ENCODE peak calls at places on chromosomes 1 and 21, in ten cellular contexts. V is prostate gland, S is SK-N-SH, K is breast epithelium, D is suprapubic skin, Q is transverse colon, L is stomach, Y is H1, X is Panc1, M is GM23338. J is an unnamed sample.

GRCh38 chr21:45578811-45579381 is 36.7 kb upstream of the SLC19A1 start:
- DNase-seq in V (no peak), S (no peak), K (no peak), D (peak), Q (peak), L (peak), Y (peak), X (no peak), M (no peak), J (no peak)

GRCh38 chr1:238161955-238162354 is 271.2 kb upstream of the ZP4 start:
- DNase-seq in V (no peak), S (no peak), K (no peak), D (no peak), Q (no peak), L (no peak), Y (no peak), X (no peak), M (no peak), J (no peak)

GRCh38 chr1:183236158-183236725 is 50.2 kb downstream of the LAMC2 start:
- DNase-seq in V (no peak), S (no peak), K (no peak), D (no peak), Q (no peak), L (no peak), Y (no peak), X (no peak), M (no peak), J (no peak)

GRCh38 chr21:34576043-34576466 is 38.9 kb downstream of the RCAN1 start:
- DNase-seq in V (peak), S (no peak), K (peak), D (no peak), Q (no peak), L (no peak), Y (no peak), X (no peak), M (no peak), J (no peak)

GRCh38 chr1:15094719-15095491 is 58.6 kb upstream of the TMEM51 start:
- DNase-seq in V (no peak), S (no peak), K (no peak), D (no peak), Q (no peak), L (no peak), Y (no peak), X (no peak), M (no peak), J (no peak)

GRCh38 chr1:47751188-47751587 is 246.0 kb downstream of the TRABD2B start:
- DNase-seq in V (no peak), S (no peak), K (no peak), D (no peak), Q (no peak), L (no peak), Y (no peak), X (no peak), M (no peak), J (no peak)

GRCh38 chr1:41742219-41742618 is 176.5 kb downstream of the HIVEP3 start:
- DNase-seq in V (no peak), S (no peak), K (no peak), D (no peak), Q (no peak), L (no peak), Y (no peak), X (no peak), M (no peak), J (no peak)

GRCh38 chr1:150150511-150151021 is 850 bp downstream of the PLEKHO1 start:
- DNase-seq in V (no peak), S (peak), K (no peak), D (peak), Q (peak), L (no peak), Y (peak), X (no peak), M (peak), J (no peak)

GRCh38 chr1:3072178-3072947 is 3.4 kb downstream of the PRDM16 start:
- DNase-seq in V (no peak), S (no peak), K (no peak), D (no peak), Q (no peak), L (peak), Y (peak), X (no peak), M (peak), J (no peak)

GRCh38 chr1:55375617-55376258 is 160.6 kb upstream of the USP24 start:
- DNase-seq in V (peak), S (peak), K (no peak), D (no peak), Q (peak), L (no peak), Y (peak), X (peak), M (peak), J (no peak)

GRCh38 chr1:85219853-85220610 is 19.2 kb upstream of the SYDE2 start:
- DNase-seq in V (no peak), S (no peak), K (no peak), D (no peak), Q (no peak), L (no peak), Y (no peak), X (no peak), M (no peak), J (no peak)

GRCh38 chr1:3731951-3732746 is 20.1 kb upstream of the CCDC27 start:
- DNase-seq in V (no peak), S (no peak), K (no peak), D (no peak), Q (no peak), L (no peak), Y (no peak), X (no peak), M (no peak), J (no peak)

GRCh38 chr1:223765036-223765718 is 52.8 kb downstream of the CAPN2 start:
- DNase-seq in V (no peak), S (no peak), K (no peak), D (no peak), Q (peak), L (no peak), Y (no peak), X (no peak), M (no peak), J (no peak)

GRCh38 chr1:20215716-20216115 is 29.4 kb upstream of the PLA2G2C start:
- DNase-seq in V (no peak), S (no peak), K (no peak), D (no peak), Q (no peak), L (no peak), Y (no peak), X (no peak), M (no peak), J (no peak)

GRCh38 chr1:171884475-171884874 is 43.2 kb downstream of the DNM3 start:
- DNase-seq in V (no peak), S (no peak), K (no peak), D (no peak), Q (no peak), L (no peak), Y (no peak), X (no peak), M (no peak), J (no peak)

GRCh38 chr1:181284978-181285377 is 196.5 kb downstream of the IER5 start:
- DNase-seq in V (no peak), S (no peak), K (no peak), D (no peak), Q (no peak), L (no peak), Y (no peak), X (no peak), M (no peak), J (no peak)

GRCh38 chr1:29498126-29499100 is 262.1 kb downstream of the PTPRU start:
- DNase-seq in V (no peak), S (no peak), K (no peak), D (peak), Q (no peak), L (peak), Y (peak), X (no peak), M (no peak), J (no peak)

GRCh38 chr1:221276911-221277310 is 397.7 kb downstream of the HLX start:
- DNase-seq in V (no peak), S (no peak), K (no peak), D (no peak), Q (no peak), L (no peak), Y (no peak), X (no peak), M (no peak), J (no peak)

GRCh38 chr1:212595787-212596714 is 12.5 kb upstream of the ATF3 start:
- DNase-seq in V (peak), S (no peak), K (peak), D (no peak), Q (peak), L (no peak), Y (no peak), X (peak), M (peak), J (no peak)

GRCh38 chr1:244289976-244290375 is 161.7 kb downstream of the ADSS2 start:
- DNase-seq in V (no peak), S (no peak), K (no peak), D (peak), Q (no peak), L (no peak), Y (no peak), X (no peak), M (no peak), J (no peak)

GRCh38 chr1:234840843-234841242 is 230.9 kb upstream of the IRF2BP2 start:
- DNase-seq in V (no peak), S (no peak), K (no peak), D (no peak), Q (no peak), L (no peak), Y (no peak), X (no peak), M (no peak), J (no peak)

GRCh38 chr1:31397360-31398095 is 15.5 kb upstream of the SERINC2 start:
- DNase-seq in V (no peak), S (no peak), K (no peak), D (no peak), Q (no peak), L (no peak), Y (no peak), X (no peak), M (no peak), J (no peak)

GRCh38 chr1:110309768-110310167 is 29.4 kb upstream of the RBM15 start:
- DNase-seq in V (no peak), S (no peak), K (no peak), D (no peak), Q (no peak), L (no peak), Y (no peak), X (no peak), M (no peak), J (no peak)

GRCh38 chr1:202135221-202135721 is 9.3 kb downstream of the ARL8A start:
- DNase-seq in V (peak), S (peak), K (peak), D (no peak), Q (peak), L (peak), Y (peak), X (peak), M (peak), J (no peak)

GRCh38 chr1:59180715-59181114 is 116.2 kb upstream of the FGGY start:
- DNase-seq in V (no peak), S (no peak), K (no peak), D (no peak), Q (no peak), L (no peak), Y (no peak), X (no peak), M (no peak), J (no peak)

GRCh38 chr1:28193701-28194161 is 17.2 kb upstream of the PTAFR start:
- DNase-seq in V (no peak), S (no peak), K (peak), D (no peak), Q (no peak), L (no peak), Y (peak), X (no peak), M (peak), J (no peak)

GRCh38 chr1:58839871-58840835 is 56.3 kb upstream of the JUN start:
- DNase-seq in V (no peak), S (no peak), K (no peak), D (no peak), Q (no peak), L (no peak), Y (no peak), X (no peak), M (no peak), J (no peak)

GRCh38 chr21:45550552-45551210 is 8.4 kb upstream of the SLC19A1 start:
- DNase-seq in V (no peak), S (no peak), K (no peak), D (peak), Q (peak), L (no peak), Y (no peak), X (no peak), M (no peak), J (no peak)

GRCh38 chr1:19028110-19028509 is 71.6 kb upstream of the IFFO2 start:
- DNase-seq in V (no peak), S (no peak), K (no peak), D (peak), Q (no peak), L (no peak), Y (no peak), X (no peak), M (peak), J (no peak)

GRCh38 chr1:209222826-209223225 is 360.7 kb upstream of the CAMK1G start:
- DNase-seq in V (no peak), S (peak), K (no peak), D (no peak), Q (no peak), L (no peak), Y (no peak), X (no peak), M (no peak), J (no peak)

GRCh38 chr1:6288674-6289073 is 27.8 kb upstream of the GPR153 start:
- DNase-seq in V (no peak), S (no peak), K (no peak), D (no peak), Q (no peak), L (no peak), Y (no peak), X (no peak), M (no peak), J (no peak)
- TF ChIP-seq POLR2AphosphoS5 in V (no peak), S (no peak), K (no peak), D (no peak), Q (no peak), L (no peak), Y (no peak), X (no peak), M (no peak), J (no peak)

DNA sequence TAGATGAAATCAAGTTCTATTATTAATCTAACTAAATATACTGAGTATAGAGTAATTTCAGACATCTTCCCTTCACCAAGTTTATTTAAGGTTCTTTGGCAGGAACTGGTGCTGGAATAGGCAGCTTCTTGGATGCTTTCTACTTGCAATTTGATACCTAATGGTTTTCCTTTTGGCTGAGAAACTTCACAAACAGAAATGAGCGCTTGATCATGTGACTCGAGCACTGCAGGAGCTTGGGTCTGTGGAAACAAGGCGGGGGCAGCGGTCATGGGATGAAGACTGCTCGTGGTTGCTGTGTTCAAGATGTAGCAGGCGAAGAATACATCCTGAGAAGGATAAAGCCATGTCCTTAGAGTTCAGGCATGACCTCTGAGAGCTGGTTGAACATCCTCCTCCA is 136.8 kb downstream of the PTPRC start:
- DNase-seq in V (no peak), S (no peak), K (no peak), D (no peak), Q (no peak), L (no peak), Y (no peak), X (no peak), M (no peak), J (no peak)
- H3K4me3 ChIP-seq in V (no peak), S (no peak), K (no peak), D (no peak), Q (no peak), L (no peak), Y (no peak), X (no peak), M (no peak), J (no peak)

DNA sequence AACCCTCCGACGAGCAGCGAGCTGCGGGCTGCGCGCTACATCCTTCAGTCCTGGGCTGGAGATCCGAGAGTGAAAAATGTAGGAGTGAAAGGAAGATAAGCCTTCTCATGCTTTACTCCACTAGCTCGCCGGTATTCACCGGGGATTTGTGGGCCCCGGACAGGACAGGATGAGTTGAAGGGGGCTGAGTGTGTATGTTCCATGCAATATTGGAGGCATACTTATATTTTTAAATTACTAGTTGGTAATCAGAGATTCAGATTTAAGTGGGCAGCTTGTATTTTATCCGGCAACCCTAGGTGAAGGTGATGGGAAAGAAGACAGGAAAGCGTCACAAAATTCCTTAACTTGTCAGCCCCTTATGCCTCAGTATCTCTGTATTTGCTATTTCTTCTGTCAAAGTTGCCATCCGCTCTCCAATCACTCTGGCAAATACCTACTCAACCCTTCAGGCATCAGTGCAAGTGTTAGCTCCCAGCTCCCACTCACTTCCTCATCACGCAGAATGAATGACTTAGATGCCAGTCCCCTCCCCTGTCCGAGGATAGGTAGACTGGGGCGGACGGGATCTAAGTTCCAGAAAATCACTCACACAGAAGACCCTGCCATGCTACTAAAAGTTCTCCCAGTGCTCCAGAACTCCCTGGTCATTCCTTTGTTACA is 506 bp upstream of the PIGM start:
- DNase-seq in V (no peak), S (peak), K (no peak), D (no peak), Q (peak), L (no peak), Y (no peak), X (no peak), M (no peak), J (no peak)
- H3K27ac ChIP-seq in V (peak), S (peak), K (peak), D (no peak), Q (peak), L (peak), Y (no peak), X (peak), M (no peak), J (no peak)

DNA sequence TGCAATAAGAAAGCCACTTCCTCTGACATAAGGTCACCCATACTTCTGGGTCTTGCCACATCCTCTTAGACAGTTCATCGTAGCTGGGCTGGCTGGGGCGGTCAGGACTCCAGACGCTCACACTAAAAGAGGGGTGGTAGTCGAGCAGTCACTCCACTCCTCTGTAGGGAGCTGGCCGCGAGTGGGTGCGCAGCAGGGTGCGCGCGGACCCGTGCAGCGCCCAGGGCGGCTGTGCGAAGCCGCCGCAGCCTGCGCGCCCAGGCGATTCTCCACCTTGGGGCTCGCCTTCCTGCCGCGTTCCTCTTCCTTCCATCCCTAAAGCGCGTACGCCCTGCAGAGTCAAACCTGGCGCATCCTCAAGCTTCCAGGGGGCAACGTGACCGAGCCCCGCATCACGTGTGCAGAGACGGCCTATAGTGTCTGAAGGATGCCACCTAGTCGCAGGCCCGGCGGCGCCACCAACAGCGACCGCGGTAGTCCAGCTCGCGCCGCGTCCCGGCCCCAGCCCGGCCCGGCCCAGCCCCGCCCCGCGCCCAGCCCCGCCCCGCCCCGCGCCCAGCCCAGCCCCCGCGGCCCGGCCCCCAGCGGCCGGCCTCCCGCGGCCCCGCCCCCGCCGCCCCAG is 360 bp upstream of the PRDX6 start:
- DNase-seq in V (peak), S (peak), K (peak), D (peak), Q (peak), L (peak), Y (peak), X (no peak), M (peak), J (no peak)
- TF ChIP-seq POLR2AphosphoS5 in V (no peak), S (peak), K (no peak), D (peak), Q (peak), L (peak), Y (peak), X (peak), M (peak), J (peak)

GRCh38 chr21:46636181-46636512 is 673 bp downstream of the PRMT2 start:
- DNase-seq in V (no peak), S (no peak), K (no peak), D (no peak), Q (no peak), L (no peak), Y (no peak), X (no peak), M (no peak), J (no peak)

GRCh38 chr21:46636550-46637289 is 1.2 kb downstream of the PRMT2 start:
- DNase-seq in V (no peak), S (no peak), K (no peak), D (no peak), Q (no peak), L (no peak), Y (no peak), X (no peak), M (no peak), J (no peak)

GRCh38 chr21:46641656-46642055 is 6.2 kb downstream of the PRMT2 start:
- DNase-seq in V (no peak), S (no peak), K (no peak), D (no peak), Q (no peak), L (no peak), Y (no peak), X (no peak), M (no peak), J (no peak)

GRCh38 chr21:46637952-46638746 is 2.7 kb downstream of the PRMT2 start:
- DNase-seq in V (no peak), S (no peak), K (no peak), D (no peak), Q (no peak), L (no peak), Y (no peak), X (no peak), M (no peak), J (no peak)

GRCh38 chr21:46639489-46640386 is 4.3 kb downstream of the PRMT2 start:
- DNase-seq in V (no peak), S (peak), K (no peak), D (no peak), Q (no peak), L (no peak), Y (no peak), X (no peak), M (peak), J (peak)
- H3K4me3 ChIP-seq in V (no peak), S (peak), K (no peak), D (no peak), Q (no peak), L (no peak), Y (no peak), X (no peak), M (no peak), J (peak)

GRCh38 chr1:119715542-119715941 is 3.8 kb downstream of the PHGDH start:
- DNase-seq in V (no peak), S (no peak), K (no peak), D (no peak), Q (no peak), L (no peak), Y (no peak), X (no peak), M (peak), J (no peak)

GRCh38 chr1:119712342-119713038 is 756 bp downstream of the PHGDH start:
- DNase-seq in V (peak), S (peak), K (peak), D (peak), Q (peak), L (peak), Y (peak), X (no peak), M (peak), J (no peak)

GRCh38 chr1:119713039-119713537 is 1.4 kb downstream of the PHGDH start:
- DNase-seq in V (peak), S (peak), K (no peak), D (no peak), Q (no peak), L (no peak), Y (peak), X (no peak), M (no peak), J (no peak)

GRCh38 chr1:119713538-119714456 is 2.1 kb downstream of the PHGDH start:
- DNase-seq in V (no peak), S (no peak), K (no peak), D (no peak), Q (no peak), L (no peak), Y (no peak), X (no peak), M (peak), J (no peak)

DNA sequence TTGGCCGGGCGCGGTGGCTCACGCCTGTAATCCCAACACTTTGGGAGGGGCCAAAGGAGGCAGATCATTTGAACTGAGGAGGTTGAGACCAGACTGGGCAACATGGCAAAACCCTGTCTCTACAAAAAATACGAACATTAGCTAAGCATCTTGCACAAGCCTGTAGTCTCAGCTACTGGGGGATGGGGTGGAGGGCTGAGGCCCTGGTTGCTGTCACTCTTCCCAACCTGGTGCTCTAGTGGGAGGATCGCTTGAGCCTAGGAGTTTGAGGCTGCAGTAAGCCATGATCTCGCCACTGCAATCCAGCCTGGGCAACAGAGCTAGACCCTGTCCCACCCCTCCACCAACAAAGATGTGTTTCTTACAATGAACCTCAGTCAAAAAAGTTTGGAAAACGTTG is 2.8 kb downstream of the PHGDH start:
- DNase-seq in V (no peak), S (no peak), K (no peak), D (no peak), Q (no peak), L (no peak), Y (no peak), X (no peak), M (peak), J (no peak)
- H3K27ac ChIP-seq in V (peak), S (no peak), K (peak), D (peak), Q (peak), L (peak), Y (no peak), X (no peak), M (no peak), J (peak)

GRCh38 chr1:97200627-97201026 is 479.0 kb downstream of the PTBP2 start:
- DNase-seq in V (no peak), S (peak), K (no peak), D (no peak), Q (no peak), L (no peak), Y (no peak), X (no peak), M (no peak), J (no peak)
- TF ChIP-seq POLR2AphosphoS5 in V (no peak), S (no peak), K (no peak), D (no peak), Q (no peak), L (no peak), Y (no peak), X (no peak), M (no peak), J (no peak)